ENCODE peak calls at places on chromosomes 4 and X, in seven cellular contexts. One of them, this sample, is unnamed.

GRCh38 chrX:11458175-11458574 is 165.0 kb downstream of the AMELX start:
- DNase-seq in stimulated activated naive CD4-positive, alpha-beta T cell: no peak
- DNase-seq in EL: peak
- DNase-seq in right atrium auricular region: no peak
- DNase-seq in dermis blood vessel endothelial cell: no peak
- DNase-seq in GM18507: no peak
- DNase-seq in naive thymus-derived CD4-positive, alpha-beta T cell: no peak
- DNase-seq in this sample: peak

GRCh38 chr4:149353241-149353640 is 462.4 kb downstream of the IQCM start:
- DNase-seq in naive thymus-derived CD4-positive, alpha-beta T cell: no peak
- DNase-seq in GM18507: no peak
- DNase-seq in stimulated activated naive CD4-positive, alpha-beta T cell: no peak
- DNase-seq in dermis blood vessel endothelial cell: no peak
- DNase-seq in EL: peak
- DNase-seq in right atrium auricular region: no peak
- DNase-seq in this sample: no peak

GRCh38 chr4:10983274-10983673 is 298.7 kb upstream of the CLNK start:
- DNase-seq in naive thymus-derived CD4-positive, alpha-beta T cell: no peak
- DNase-seq in dermis blood vessel endothelial cell: no peak
- DNase-seq in right atrium auricular region: no peak
- DNase-seq in EL: no peak
- DNase-seq in GM18507: no peak
- DNase-seq in stimulated activated naive CD4-positive, alpha-beta T cell: no peak
- DNase-seq in this sample: no peak

GRCh38 chrX:15366507-15367352 is 17.5 kb downstream of the VEGFD start:
- DNase-seq in GM18507: no peak
- DNase-seq in dermis blood vessel endothelial cell: peak
- DNase-seq in naive thymus-derived CD4-positive, alpha-beta T cell: no peak
- DNase-seq in right atrium auricular region: no peak
- DNase-seq in EL: no peak
- DNase-seq in stimulated activated naive CD4-positive, alpha-beta T cell: no peak
- DNase-seq in this sample: no peak

GRCh38 chr4:16692021-16692420 is 206.4 kb downstream of the LDB2 start:
- DNase-seq in GM18507: no peak
- DNase-seq in naive thymus-derived CD4-positive, alpha-beta T cell: no peak
- DNase-seq in dermis blood vessel endothelial cell: no peak
- DNase-seq in stimulated activated naive CD4-positive, alpha-beta T cell: no peak
- DNase-seq in EL: peak
- DNase-seq in right atrium auricular region: no peak
- DNase-seq in this sample: no peak

GRCh38 chrX:38937926-38938325 is 136.7 kb downstream of the MID1IP1 start:
- DNase-seq in GM18507: no peak
- DNase-seq in stimulated activated naive CD4-positive, alpha-beta T cell: no peak
- DNase-seq in EL: no peak
- DNase-seq in dermis blood vessel endothelial cell: no peak
- DNase-seq in naive thymus-derived CD4-positive, alpha-beta T cell: no peak
- DNase-seq in right atrium auricular region: no peak
- DNase-seq in this sample: no peak

GRCh38 chr4:113153529-113154101 is 104.2 kb downstream of the ANK2 start:
- DNase-seq in stimulated activated naive CD4-positive, alpha-beta T cell: no peak
- DNase-seq in EL: no peak
- DNase-seq in right atrium auricular region: no peak
- DNase-seq in dermis blood vessel endothelial cell: no peak
- DNase-seq in naive thymus-derived CD4-positive, alpha-beta T cell: no peak
- DNase-seq in GM18507: no peak
- DNase-seq in this sample: no peak

GRCh38 chr4:153987291-153987690 is 198.4 kb upstream of the SFRP2 start:
- DNase-seq in dermis blood vessel endothelial cell: no peak
- DNase-seq in GM18507: no peak
- DNase-seq in right atrium auricular region: no peak
- DNase-seq in naive thymus-derived CD4-positive, alpha-beta T cell: no peak
- DNase-seq in stimulated activated naive CD4-positive, alpha-beta T cell: no peak
- DNase-seq in EL: peak
- DNase-seq in this sample: no peak

GRCh38 chr4:15385928-15386327 is 41.9 kb upstream of the C1QTNF7 start:
- DNase-seq in stimulated activated naive CD4-positive, alpha-beta T cell: no peak
- DNase-seq in EL: no peak
- DNase-seq in right atrium auricular region: no peak
- DNase-seq in naive thymus-derived CD4-positive, alpha-beta T cell: no peak
- DNase-seq in dermis blood vessel endothelial cell: no peak
- DNase-seq in GM18507: no peak
- DNase-seq in this sample: no peak

GRCh38 chrX:153410888-153411254 is 401 bp upstream of the ZFP92 start:
- DNase-seq in stimulated activated naive CD4-positive, alpha-beta T cell: no peak
- DNase-seq in dermis blood vessel endothelial cell: no peak
- DNase-seq in naive thymus-derived CD4-positive, alpha-beta T cell: no peak
- DNase-seq in right atrium auricular region: no peak
- DNase-seq in EL: no peak
- DNase-seq in GM18507: no peak
- DNase-seq in this sample: no peak

GRCh38 chrX:1246816-1247215 is 21.8 kb upstream of the CSF2RA start:
- DNase-seq in right atrium auricular region: peak
- DNase-seq in naive thymus-derived CD4-positive, alpha-beta T cell: peak
- DNase-seq in EL: peak
- DNase-seq in dermis blood vessel endothelial cell: peak
- DNase-seq in GM18507: no peak
- DNase-seq in stimulated activated naive CD4-positive, alpha-beta T cell: peak
- DNase-seq in this sample: peak

GRCh38 chrX:116657071-116657470 is 194.3 kb upstream of the CT83 start:
- DNase-seq in EL: no peak
- DNase-seq in naive thymus-derived CD4-positive, alpha-beta T cell: no peak
- DNase-seq in GM18507: no peak
- DNase-seq in stimulated activated naive CD4-positive, alpha-beta T cell: no peak
- DNase-seq in dermis blood vessel endothelial cell: no peak
- DNase-seq in right atrium auricular region: no peak
- DNase-seq in this sample: no peak

GRCh38 chrX:23752740-23753435 is 9.8 kb upstream of the ACOT9 start:
- DNase-seq in stimulated activated naive CD4-positive, alpha-beta T cell: no peak
- DNase-seq in dermis blood vessel endothelial cell: peak
- DNase-seq in naive thymus-derived CD4-positive, alpha-beta T cell: no peak
- DNase-seq in right atrium auricular region: no peak
- DNase-seq in EL: peak
- DNase-seq in GM18507: no peak
- DNase-seq in this sample: no peak

GRCh38 chrX:80306007-80306406 is 114.2 kb upstream of the TENT5D start:
- DNase-seq in dermis blood vessel endothelial cell: no peak
- DNase-seq in EL: no peak
- DNase-seq in GM18507: no peak
- DNase-seq in right atrium auricular region: no peak
- DNase-seq in naive thymus-derived CD4-positive, alpha-beta T cell: no peak
- DNase-seq in stimulated activated naive CD4-positive, alpha-beta T cell: no peak
- DNase-seq in this sample: no peak

GRCh38 chrX:109742722-109743121 is 9.7 kb upstream of the ACSL4 start:
- DNase-seq in GM18507: no peak
- DNase-seq in dermis blood vessel endothelial cell: no peak
- DNase-seq in stimulated activated naive CD4-positive, alpha-beta T cell: no peak
- DNase-seq in right atrium auricular region: no peak
- DNase-seq in naive thymus-derived CD4-positive, alpha-beta T cell: no peak
- DNase-seq in EL: no peak
- DNase-seq in this sample: no peak

GRCh38 chr4:60020389-60020788 is 1179.7 kb upstream of the ADGRL3 start:
- DNase-seq in GM18507: no peak
- DNase-seq in EL: no peak
- DNase-seq in naive thymus-derived CD4-positive, alpha-beta T cell: no peak
- DNase-seq in stimulated activated naive CD4-positive, alpha-beta T cell: no peak
- DNase-seq in right atrium auricular region: no peak
- DNase-seq in dermis blood vessel endothelial cell: no peak
- DNase-seq in this sample: no peak

GRCh38 chrX:49058794-49059193 is at the start of gene CCDC120:
- DNase-seq in GM18507: no peak
- DNase-seq in right atrium auricular region: no peak
- DNase-seq in dermis blood vessel endothelial cell: no peak
- DNase-seq in EL: no peak
- DNase-seq in stimulated activated naive CD4-positive, alpha-beta T cell: no peak
- DNase-seq in naive thymus-derived CD4-positive, alpha-beta T cell: no peak
- DNase-seq in this sample: no peak

GRCh38 chrX:18146954-18147353 is 73.7 kb downstream of the BEND2 start:
- DNase-seq in stimulated activated naive CD4-positive, alpha-beta T cell: no peak
- DNase-seq in EL: peak
- DNase-seq in GM18507: no peak
- DNase-seq in dermis blood vessel endothelial cell: peak
- DNase-seq in right atrium auricular region: no peak
- DNase-seq in naive thymus-derived CD4-positive, alpha-beta T cell: no peak
- DNase-seq in this sample: no peak

GRCh38 chr4:65791807-65792308 is 121.6 kb upstream of the EPHA5 start:
- DNase-seq in GM18507: no peak
- DNase-seq in EL: no peak
- DNase-seq in naive thymus-derived CD4-positive, alpha-beta T cell: no peak
- DNase-seq in dermis blood vessel endothelial cell: no peak
- DNase-seq in right atrium auricular region: no peak
- DNase-seq in stimulated activated naive CD4-positive, alpha-beta T cell: no peak
- DNase-seq in this sample: no peak

GRCh38 chr4:173489514-173489913 is 40.5 kb downstream of the HAND2 start:
- DNase-seq in dermis blood vessel endothelial cell: no peak
- DNase-seq in right atrium auricular region: no peak
- DNase-seq in EL: peak
- DNase-seq in naive thymus-derived CD4-positive, alpha-beta T cell: no peak
- DNase-seq in GM18507: no peak
- DNase-seq in stimulated activated naive CD4-positive, alpha-beta T cell: no peak
- DNase-seq in this sample: no peak

GRCh38 chrX:131397891-131398290 is 108.8 kb upstream of the IGSF1 start:
- DNase-seq in dermis blood vessel endothelial cell: no peak
- DNase-seq in right atrium auricular region: no peak
- DNase-seq in naive thymus-derived CD4-positive, alpha-beta T cell: no peak
- DNase-seq in EL: no peak
- DNase-seq in GM18507: no peak
- DNase-seq in stimulated activated naive CD4-positive, alpha-beta T cell: no peak
- DNase-seq in this sample: no peak

GRCh38 chr4:61648264-61648663 is 448.1 kb downstream of the ADGRL3 start:
- DNase-seq in stimulated activated naive CD4-positive, alpha-beta T cell: no peak
- DNase-seq in EL: no peak
- DNase-seq in right atrium auricular region: no peak
- DNase-seq in GM18507: no peak
- DNase-seq in naive thymus-derived CD4-positive, alpha-beta T cell: no peak
- DNase-seq in dermis blood vessel endothelial cell: no peak
- DNase-seq in this sample: no peak

GRCh38 chr4:119559044-119559647 is 69.5 kb downstream of the PDE5A start:
- DNase-seq in stimulated activated naive CD4-positive, alpha-beta T cell: no peak
- DNase-seq in naive thymus-derived CD4-positive, alpha-beta T cell: no peak
- DNase-seq in dermis blood vessel endothelial cell: peak
- DNase-seq in GM18507: no peak
- DNase-seq in right atrium auricular region: no peak
- DNase-seq in EL: peak
- DNase-seq in this sample: no peak

GRCh38 chr4:17186916-17187315 is 288.5 kb upstream of the LDB2 start:
- DNase-seq in stimulated activated naive CD4-positive, alpha-beta T cell: no peak
- DNase-seq in dermis blood vessel endothelial cell: no peak
- DNase-seq in GM18507: no peak
- DNase-seq in naive thymus-derived CD4-positive, alpha-beta T cell: no peak
- DNase-seq in right atrium auricular region: no peak
- DNase-seq in EL: no peak
- DNase-seq in this sample: no peak

GRCh38 chr4:38856046-38856445 is 571 bp downstream of the TLR6 start:
- DNase-seq in naive thymus-derived CD4-positive, alpha-beta T cell: no peak
- DNase-seq in EL: no peak
- DNase-seq in dermis blood vessel endothelial cell: no peak
- DNase-seq in right atrium auricular region: no peak
- DNase-seq in stimulated activated naive CD4-positive, alpha-beta T cell: no peak
- DNase-seq in GM18507: no peak
- DNase-seq in this sample: no peak

This sample was measured in gastrocnemius medialis.